ENCODE peak calls at places on chromosomes 6 and 20, in ten cellular contexts. B, Z, R, F, S, V, O, Q, J and W are unnamed samples.

GRCh38 chr20:4041748-4042411 is 26.5 kb upstream of the RNF24 start:
- DNase-seq in B (peak), Z (peak), R (peak), F (no peak), S (no peak), V (peak), O (no peak), Q (no peak), J (peak), W (no peak)

GRCh38 chr6:86148586-86148985 is 505.9 kb upstream of the SYNCRIP start:
- DNase-seq in B (no peak), Z (no peak), R (no peak), F (no peak), S (no peak), V (no peak), O (no peak), Q (no peak), J (no peak), W (no peak)

GRCh38 chr6:98833101-98834059 is 994 bp upstream of the POU3F2 start:
- DNase-seq in B (no peak), Z (peak), R (peak), F (peak), S (peak), V (peak), O (peak), Q (no peak), J (no peak), W (no peak)

GRCh38 chr6:3650959-3651697 is 100.4 kb downstream of the PXDC1 start:
- DNase-seq in B (no peak), Z (no peak), R (no peak), F (no peak), S (no peak), V (no peak), O (no peak), Q (no peak), J (no peak), W (no peak)

GRCh38 chr6:150749091-150749670 is 116.3 kb upstream of the MTHFD1L start:
- DNase-seq in B (no peak), Z (no peak), R (no peak), F (no peak), S (no peak), V (no peak), O (no peak), Q (no peak), J (no peak), W (no peak)

GRCh38 chr20:22333885-22334545 is 250.4 kb downstream of the FOXA2 start:
- DNase-seq in B (no peak), Z (peak), R (peak), F (peak), S (peak), V (peak), O (no peak), Q (no peak), J (peak), W (peak)

GRCh38 chr6:37366910-37367309 is 13.1 kb downstream of the RNF8 start:
- DNase-seq in B (no peak), Z (peak), R (no peak), F (peak), S (no peak), V (peak), O (no peak), Q (no peak), J (no peak), W (no peak)

GRCh38 chr20:38008233-38008944 is 24.9 kb downstream of the TTI1 start:
- DNase-seq in B (no peak), Z (no peak), R (no peak), F (no peak), S (no peak), V (no peak), O (no peak), Q (no peak), J (no peak), W (no peak)

GRCh38 chr6:154370545-154370944 is 13.9 kb upstream of the IPCEF1 start:
- DNase-seq in B (no peak), Z (peak), R (peak), F (no peak), S (peak), V (peak), O (no peak), Q (no peak), J (no peak), W (peak)

GRCh38 chr6:169779896-169780295 is 28.5 kb downstream of the ERMARD start:
- DNase-seq in B (no peak), Z (no peak), R (no peak), F (no peak), S (no peak), V (no peak), O (no peak), Q (no peak), J (no peak), W (no peak)

GRCh38 chr6:83884523-83884922 is 25.0 kb downstream of the CYB5R4 start:
- DNase-seq in B (no peak), Z (peak), R (no peak), F (peak), S (no peak), V (peak), O (no peak), Q (no peak), J (no peak), W (no peak)

GRCh38 chr6:88301888-88302768 is 136.0 kb upstream of the CNR1 start:
- DNase-seq in B (no peak), Z (no peak), R (no peak), F (no peak), S (no peak), V (no peak), O (no peak), Q (no peak), J (no peak), W (no peak)

GRCh38 chr6:2990179-2990931 is 9.3 kb upstream of the NQO2 start:
- DNase-seq in B (no peak), Z (peak), R (peak), F (no peak), S (peak), V (peak), O (no peak), Q (no peak), J (no peak), W (no peak)

GRCh38 chr6:161465403-161465802 is 191.5 kb upstream of the AGPAT4 start:
- DNase-seq in B (no peak), Z (no peak), R (no peak), F (no peak), S (no peak), V (no peak), O (no peak), Q (no peak), J (no peak), W (no peak)

GRCh38 chr6:165649152-165649551 is 13.9 kb downstream of the PDE10A start:
- DNase-seq in B (no peak), Z (no peak), R (no peak), F (no peak), S (no peak), V (no peak), O (no peak), Q (no peak), J (no peak), W (no peak)

GRCh38 chr20:24934101-24934661 is 14.9 kb upstream of the CST7 start:
- DNase-seq in B (no peak), Z (no peak), R (no peak), F (no peak), S (no peak), V (no peak), O (no peak), Q (no peak), J (no peak), W (no peak)

GRCh38 chr20:13325033-13325432 is 104.0 kb downstream of the ISM1 start:
- DNase-seq in B (no peak), Z (peak), R (peak), F (no peak), S (no peak), V (peak), O (no peak), Q (no peak), J (no peak), W (no peak)

GRCh38 chr6:87484491-87484890 is 11.7 kb downstream of the SLC35A1 start:
- DNase-seq in B (no peak), Z (peak), R (no peak), F (no peak), S (no peak), V (no peak), O (no peak), Q (no peak), J (no peak), W (no peak)

GRCh38 chr6:105452924-105453756 is 50.3 kb upstream of the PREP start:
- DNase-seq in B (no peak), Z (no peak), R (no peak), F (no peak), S (no peak), V (no peak), O (peak), Q (peak), J (no peak), W (no peak)

GRCh38 chr6:14450133-14451040 is 332.8 kb downstream of the CD83 start:
- DNase-seq in B (no peak), Z (no peak), R (no peak), F (peak), S (no peak), V (peak), O (no peak), Q (no peak), J (no peak), W (no peak)

GRCh38 chr6:132888701-132889100 is 74.3 kb downstream of the RPS12 start:
- DNase-seq in B (no peak), Z (peak), R (no peak), F (no peak), S (no peak), V (peak), O (no peak), Q (no peak), J (no peak), W (no peak)

GRCh38 chr6:33665957-33666356 is 44.8 kb downstream of the ITPR3 start:
- DNase-seq in B (no peak), Z (no peak), R (no peak), F (no peak), S (no peak), V (no peak), O (no peak), Q (no peak), J (no peak), W (no peak)

GRCh38 chr6:27902335-27903314 is 9.6 kb downstream of the OR2B2 start:
- DNase-seq in B (peak), Z (peak), R (peak), F (peak), S (peak), V (peak), O (peak), Q (peak), J (peak), W (peak)

GRCh38 chr6:13767121-13767794 is 47.1 kb downstream of the MCUR1 start:
- DNase-seq in B (no peak), Z (no peak), R (no peak), F (no peak), S (peak), V (peak), O (peak), Q (no peak), J (peak), W (no peak)

GRCh38 chr6:11343963-11344714 is 111.7 kb upstream of the NEDD9 start:
- DNase-seq in B (no peak), Z (peak), R (peak), F (no peak), S (no peak), V (no peak), O (no peak), Q (no peak), J (peak), W (no peak)

GRCh38 chr6:133132092-133132491 is 109.1 kb upstream of the EYA4 start:
- DNase-seq in B (no peak), Z (peak), R (no peak), F (no peak), S (no peak), V (no peak), O (no peak), Q (no peak), J (no peak), W (no peak)

GRCh38 chr20:49163696-49164095 is 24.4 kb downstream of the STAU1 start:
- DNase-seq in B (no peak), Z (no peak), R (no peak), F (no peak), S (no peak), V (no peak), O (no peak), Q (no peak), J (no peak), W (no peak)

GRCh38 chr6:45310118-45310788 is 17.9 kb upstream of the RUNX2 start:
- DNase-seq in B (no peak), Z (no peak), R (no peak), F (no peak), S (no peak), V (no peak), O (peak), Q (peak), J (no peak), W (peak)

GRCh38 chr6:89840538-89840937 is 10.9 kb downstream of the CASP8AP2 start:
- DNase-seq in B (no peak), Z (no peak), R (no peak), F (no peak), S (no peak), V (no peak), O (no peak), Q (no peak), J (no peak), W (peak)

GRCh38 chr6:169887529-169888140 is 136.2 kb downstream of the ERMARD start:
- DNase-seq in B (no peak), Z (no peak), R (no peak), F (no peak), S (no peak), V (no peak), O (no peak), Q (no peak), J (no peak), W (no peak)

GRCh38 chr6:97668716-97669115 is 385.7 kb upstream of the MMS22L start:
- DNase-seq in B (no peak), Z (no peak), R (no peak), F (no peak), S (peak), V (no peak), O (no peak), Q (no peak), J (no peak), W (no peak)

GRCh38 chr20:24535956-24536730 is 66.7 kb downstream of the SYNDIG1 start:
- DNase-seq in B (no peak), Z (no peak), R (no peak), F (no peak), S (no peak), V (peak), O (no peak), Q (no peak), J (no peak), W (no peak)

GRCh38 chr6:118551673-118552063 is 3.6 kb downstream of the PLN start:
- DNase-seq in B (no peak), Z (no peak), R (no peak), F (no peak), S (no peak), V (peak), O (no peak), Q (no peak), J (no peak), W (no peak)

GRCh38 chr6:155244434-155244833 is 19.4 kb upstream of the CLDN20 start:
- DNase-seq in B (no peak), Z (no peak), R (no peak), F (no peak), S (no peak), V (no peak), O (no peak), Q (no peak), J (no peak), W (no peak)

GRCh38 chr20:36017034-36017951 is 48.9 kb downstream of the CNBD2 start:
- DNase-seq in B (no peak), Z (peak), R (peak), F (no peak), S (no peak), V (peak), O (no peak), Q (no peak), J (no peak), W (no peak)

GRCh38 chr6:135880066-135880972 is 28.8 kb downstream of the PDE7B start:
- DNase-seq in B (peak), Z (peak), R (no peak), F (no peak), S (no peak), V (peak), O (peak), Q (peak), J (no peak), W (peak)

GRCh38 chr6:129753422-129753821 is 43.4 kb upstream of the ARHGAP18 start:
- DNase-seq in B (no peak), Z (no peak), R (no peak), F (no peak), S (no peak), V (peak), O (no peak), Q (no peak), J (no peak), W (no peak)

GRCh38 chr20:4488407-4489339 is 233.0 kb upstream of the PRND start:
- DNase-seq in B (peak), Z (peak), R (no peak), F (no peak), S (no peak), V (peak), O (no peak), Q (no peak), J (no peak), W (no peak)

GRCh38 chr6:102022803-102023202 is 629.3 kb downstream of the GRIK2 start:
- DNase-seq in B (no peak), Z (no peak), R (no peak), F (no peak), S (no peak), V (no peak), O (no peak), Q (no peak), J (no peak), W (no peak)